ENCODE peak calls at places on chromosomes 13 and 19, in seven cellular contexts. One of them, this sample, is unnamed.

GRCh38 chr13:112771877-112772538 is 82.2 kb downstream of the ATP11A start:
- DNase-seq in IMR-90: no peak
- DNase-seq in neuronal stem cell: no peak
- DNase-seq in mesendoderm: no peak
- DNase-seq in mesenchymal stem cell: no peak
- DNase-seq in H1: no peak
- DNase-seq in trophoblast cell: no peak
- DNase-seq in this sample: no peak

GRCh38 chr19:46515290-46515609 is 19.6 kb upstream of the PNMA8B start:
- DNase-seq in IMR-90: no peak
- DNase-seq in neuronal stem cell: no peak
- DNase-seq in mesendoderm: no peak
- DNase-seq in mesenchymal stem cell: no peak
- DNase-seq in H1: peak
- DNase-seq in trophoblast cell: no peak
- DNase-seq in this sample: no peak

GRCh38 chr19:51590441-51590840 is 19.4 kb downstream of the ZNF175 start:
- DNase-seq in IMR-90: no peak
- DNase-seq in neuronal stem cell: no peak
- DNase-seq in mesendoderm: no peak
- DNase-seq in mesenchymal stem cell: no peak
- DNase-seq in H1: no peak
- DNase-seq in trophoblast cell: no peak
- DNase-seq in this sample: no peak

GRCh38 chr13:24894277-24894971 is 130.5 kb downstream of the RNF17 start:
- DNase-seq in IMR-90: no peak
- DNase-seq in neuronal stem cell: no peak
- DNase-seq in mesendoderm: no peak
- DNase-seq in mesenchymal stem cell: no peak
- DNase-seq in H1: no peak
- DNase-seq in trophoblast cell: no peak
- DNase-seq in this sample: no peak

GRCh38 chr13:113584205-113584869 is at the start of gene TFDP1:
- DNase-seq in IMR-90: peak
- DNase-seq in neuronal stem cell: peak
- DNase-seq in mesendoderm: peak
- DNase-seq in mesenchymal stem cell: peak
- DNase-seq in H1: peak
- DNase-seq in trophoblast cell: peak
- DNase-seq in this sample: peak

GRCh38 chr13:49446473-49446872 is 2.4 kb downstream of the SETDB2 start:
- DNase-seq in IMR-90: no peak
- DNase-seq in neuronal stem cell: no peak
- DNase-seq in mesendoderm: no peak
- DNase-seq in mesenchymal stem cell: no peak
- DNase-seq in H1: no peak
- DNase-seq in trophoblast cell: no peak
- DNase-seq in this sample: no peak

GRCh38 chr13:33191425-33192221 is 93.9 kb downstream of the STARD13 start:
- DNase-seq in IMR-90: peak
- DNase-seq in neuronal stem cell: no peak
- DNase-seq in mesendoderm: no peak
- DNase-seq in mesenchymal stem cell: peak
- DNase-seq in H1: no peak
- DNase-seq in trophoblast cell: no peak
- DNase-seq in this sample: no peak

GRCh38 chr19:45954132-45954531 is 19.5 kb downstream of the NOVA2 start:
- DNase-seq in IMR-90: no peak
- DNase-seq in neuronal stem cell: peak
- DNase-seq in mesendoderm: peak
- DNase-seq in mesenchymal stem cell: no peak
- DNase-seq in H1: no peak
- DNase-seq in trophoblast cell: no peak
- DNase-seq in this sample: no peak

GRCh38 chr13:57624565-57625435 is 6.7 kb upstream of the PCDH17 start:
- DNase-seq in IMR-90: peak
- DNase-seq in neuronal stem cell: peak
- DNase-seq in mesendoderm: peak
- DNase-seq in mesenchymal stem cell: peak
- DNase-seq in H1: no peak
- DNase-seq in trophoblast cell: peak
- DNase-seq in this sample: peak

DNA sequence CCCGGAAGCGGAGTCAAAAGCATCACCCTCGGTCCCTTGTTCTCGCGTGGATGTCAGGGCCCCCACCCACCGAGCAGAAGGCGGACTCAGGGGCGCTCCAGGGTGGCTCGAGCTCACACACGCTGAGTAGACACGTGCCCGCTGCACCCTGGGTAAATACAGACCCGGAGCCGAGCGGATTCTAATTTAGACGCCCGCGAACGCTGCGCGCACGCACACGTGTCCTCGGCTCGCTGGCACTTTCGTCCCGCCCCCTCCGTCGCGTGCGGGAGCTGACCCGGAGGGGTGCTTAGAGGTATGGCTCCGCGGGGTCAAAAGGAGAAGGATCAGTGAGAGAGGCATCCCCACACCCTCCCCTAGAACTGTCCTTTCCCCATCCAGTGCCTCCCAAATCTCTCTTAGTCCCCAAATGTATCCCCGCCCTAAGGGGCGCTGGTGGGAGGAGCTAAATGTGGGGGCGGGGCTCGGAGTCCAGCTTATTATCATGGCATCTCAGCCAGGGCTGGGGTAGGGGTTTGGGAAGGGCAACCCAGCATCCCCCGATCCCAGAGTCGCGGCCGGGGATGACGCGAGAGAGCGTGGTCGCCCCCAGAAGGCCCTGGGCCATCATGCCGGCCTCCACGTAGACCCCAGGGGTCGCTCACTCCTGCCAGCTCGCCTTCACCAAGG is 451 bp upstream of the ICAM5 start:
- DNase-seq in IMR-90: peak
- DNase-seq in neuronal stem cell: no peak
- DNase-seq in mesendoderm: peak
- DNase-seq in mesenchymal stem cell: peak
- DNase-seq in H1: peak
- DNase-seq in trophoblast cell: no peak
- DNase-seq in this sample: peak
- H3K4ac ChIP-seq in IMR-90: peak
- H3K4ac ChIP-seq in neuronal stem cell: no peak
- H3K4ac ChIP-seq in mesendoderm: no peak
- H3K4ac ChIP-seq in mesenchymal stem cell: no peak
- H3K4ac ChIP-seq in H1: no peak
- H3K4ac ChIP-seq in trophoblast cell: no peak
- H3K4ac ChIP-seq in this sample: no peak

GRCh38 chr13:108005231-108005630 is 210.1 kb downstream of the LIG4 start:
- DNase-seq in IMR-90: no peak
- DNase-seq in neuronal stem cell: no peak
- DNase-seq in mesendoderm: no peak
- DNase-seq in mesenchymal stem cell: no peak
- DNase-seq in H1: no peak
- DNase-seq in trophoblast cell: no peak
- DNase-seq in this sample: no peak

GRCh38 chr13:108000998-108001397 is 214.3 kb downstream of the LIG4 start:
- DNase-seq in IMR-90: no peak
- DNase-seq in neuronal stem cell: no peak
- DNase-seq in mesendoderm: no peak
- DNase-seq in mesenchymal stem cell: no peak
- DNase-seq in H1: no peak
- DNase-seq in trophoblast cell: no peak
- DNase-seq in this sample: no peak

GRCh38 chr13:108003626-108004025 is 211.7 kb downstream of the LIG4 start:
- DNase-seq in IMR-90: no peak
- DNase-seq in neuronal stem cell: no peak
- DNase-seq in mesendoderm: no peak
- DNase-seq in mesenchymal stem cell: no peak
- DNase-seq in H1: no peak
- DNase-seq in trophoblast cell: no peak
- DNase-seq in this sample: no peak

DNA sequence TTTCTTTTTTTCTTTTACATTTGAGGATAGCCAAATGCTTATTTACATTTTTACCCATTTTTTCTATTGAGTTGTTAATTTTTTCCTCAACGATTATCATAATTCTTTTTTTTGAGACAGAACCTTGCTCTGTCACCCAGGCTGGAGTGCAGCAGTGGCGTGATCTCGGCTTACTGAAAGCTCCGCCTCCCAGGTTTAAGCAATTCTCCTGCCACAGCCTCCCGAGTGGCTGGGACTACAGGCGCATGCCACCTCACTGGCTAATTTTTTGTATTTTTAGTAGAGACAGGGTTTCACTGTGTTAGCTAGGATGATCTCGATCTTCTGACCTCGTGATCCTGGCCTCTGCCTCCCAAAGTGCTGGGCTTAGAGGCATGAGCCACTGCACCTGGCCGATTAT is 208.7 kb downstream of the LIG4 start:
- DNase-seq in IMR-90: no peak
- DNase-seq in neuronal stem cell: no peak
- DNase-seq in mesendoderm: no peak
- DNase-seq in mesenchymal stem cell: no peak
- DNase-seq in H1: no peak
- DNase-seq in trophoblast cell: no peak
- DNase-seq in this sample: no peak
- H3K4ac ChIP-seq in IMR-90: no peak
- H3K4ac ChIP-seq in neuronal stem cell: no peak
- H3K4ac ChIP-seq in mesendoderm: no peak
- H3K4ac ChIP-seq in mesenchymal stem cell: no peak
- H3K4ac ChIP-seq in H1: no peak
- H3K4ac ChIP-seq in trophoblast cell: no peak
- H3K4ac ChIP-seq in this sample: no peak

GRCh38 chr19:10194500-10195198 is at the start of gene DNMT1:
- DNase-seq in IMR-90: peak
- DNase-seq in neuronal stem cell: peak
- DNase-seq in mesendoderm: peak
- DNase-seq in mesenchymal stem cell: peak
- DNase-seq in H1: peak
- DNase-seq in trophoblast cell: peak
- DNase-seq in this sample: peak

GRCh38 chr19:10193666-10194499 is 870 bp downstream of the DNMT1 start:
- DNase-seq in IMR-90: peak
- DNase-seq in neuronal stem cell: peak
- DNase-seq in mesendoderm: peak
- DNase-seq in mesenchymal stem cell: peak
- DNase-seq in H1: peak
- DNase-seq in trophoblast cell: peak
- DNase-seq in this sample: peak

GRCh38 chr19:10195199-10195519 is 406 bp upstream of the DNMT1 start:
- DNase-seq in IMR-90: no peak
- DNase-seq in neuronal stem cell: no peak
- DNase-seq in mesendoderm: no peak
- DNase-seq in mesenchymal stem cell: no peak
- DNase-seq in H1: no peak
- DNase-seq in trophoblast cell: no peak
- DNase-seq in this sample: no peak

GRCh38 chr19:10191347-10191746 is 3.4 kb downstream of the DNMT1 start:
- DNase-seq in IMR-90: peak
- DNase-seq in neuronal stem cell: no peak
- DNase-seq in mesendoderm: no peak
- DNase-seq in mesenchymal stem cell: no peak
- DNase-seq in H1: no peak
- DNase-seq in trophoblast cell: no peak
- DNase-seq in this sample: no peak

GRCh38 chr19:10192922-10193321 is 1.8 kb downstream of the DNMT1 start:
- DNase-seq in IMR-90: no peak
- DNase-seq in neuronal stem cell: no peak
- DNase-seq in mesendoderm: no peak
- DNase-seq in mesenchymal stem cell: no peak
- DNase-seq in H1: no peak
- DNase-seq in trophoblast cell: no peak
- DNase-seq in this sample: no peak
- H3K4ac ChIP-seq in IMR-90: peak
- H3K4ac ChIP-seq in neuronal stem cell: no peak
- H3K4ac ChIP-seq in mesendoderm: no peak
- H3K4ac ChIP-seq in mesenchymal stem cell: no peak
- H3K4ac ChIP-seq in H1: no peak
- H3K4ac ChIP-seq in trophoblast cell: peak
- H3K4ac ChIP-seq in this sample: no peak

GRCh38 chr13:78785764-78786163 is 126.8 kb upstream of the OBI1 start:
- DNase-seq in IMR-90: no peak
- DNase-seq in neuronal stem cell: no peak
- DNase-seq in mesendoderm: no peak
- DNase-seq in mesenchymal stem cell: no peak
- DNase-seq in H1: no peak
- DNase-seq in trophoblast cell: no peak
- DNase-seq in this sample: no peak

GRCh38 chr13:78786399-78786879 is 127.5 kb upstream of the OBI1 start:
- DNase-seq in IMR-90: no peak
- DNase-seq in neuronal stem cell: no peak
- DNase-seq in mesendoderm: no peak
- DNase-seq in mesenchymal stem cell: no peak
- DNase-seq in H1: no peak
- DNase-seq in trophoblast cell: no peak
- DNase-seq in this sample: no peak

GRCh38 chr13:78784017-78784745 is 125.2 kb upstream of the OBI1 start:
- DNase-seq in IMR-90: no peak
- DNase-seq in neuronal stem cell: no peak
- DNase-seq in mesendoderm: no peak
- DNase-seq in mesenchymal stem cell: no peak
- DNase-seq in H1: no peak
- DNase-seq in trophoblast cell: no peak
- DNase-seq in this sample: no peak

DNA sequence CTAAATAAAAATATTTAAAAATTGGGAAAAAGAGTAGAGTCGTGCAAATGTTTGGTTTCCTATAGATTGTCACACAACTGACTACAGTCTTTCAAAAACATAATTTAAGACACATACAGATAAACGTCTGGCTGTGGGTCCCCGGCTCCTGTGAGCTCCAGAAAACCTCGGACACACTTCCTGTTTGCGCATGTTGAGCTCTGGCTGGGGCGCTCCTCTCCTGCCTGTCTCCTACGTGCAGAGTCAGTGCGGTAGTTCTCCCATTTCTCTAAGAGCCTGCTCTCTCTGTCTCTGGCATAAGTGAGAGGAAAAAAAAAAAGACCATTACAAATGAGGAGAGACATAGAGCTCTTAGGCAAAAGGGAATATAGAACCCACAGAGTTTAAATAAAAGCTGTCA is 128.2 kb upstream of the OBI1 start:
- DNase-seq in IMR-90: no peak
- DNase-seq in neuronal stem cell: no peak
- DNase-seq in mesendoderm: no peak
- DNase-seq in mesenchymal stem cell: peak
- DNase-seq in H1: no peak
- DNase-seq in trophoblast cell: no peak
- DNase-seq in this sample: no peak
- H3K4ac ChIP-seq in IMR-90: no peak
- H3K4ac ChIP-seq in neuronal stem cell: no peak
- H3K4ac ChIP-seq in mesendoderm: no peak
- H3K4ac ChIP-seq in mesenchymal stem cell: no peak
- H3K4ac ChIP-seq in H1: no peak
- H3K4ac ChIP-seq in trophoblast cell: no peak
- H3K4ac ChIP-seq in this sample: no peak

GRCh38 chr13:94196426-94196825 is 283.1 kb downstream of the DCT start:
- DNase-seq in IMR-90: no peak
- DNase-seq in neuronal stem cell: no peak
- DNase-seq in mesendoderm: no peak
- DNase-seq in mesenchymal stem cell: no peak
- DNase-seq in H1: no peak
- DNase-seq in trophoblast cell: no peak
- DNase-seq in this sample: no peak
- H3K4ac ChIP-seq in IMR-90: no peak
- H3K4ac ChIP-seq in neuronal stem cell: no peak
- H3K4ac ChIP-seq in mesendoderm: no peak
- H3K4ac ChIP-seq in mesenchymal stem cell: no peak
- H3K4ac ChIP-seq in H1: no peak
- H3K4ac ChIP-seq in trophoblast cell: no peak
- H3K4ac ChIP-seq in this sample: no peak

GRCh38 chr19:21574607-21575006 is 69.2 kb downstream of the ZNF429 start:
- DNase-seq in IMR-90: no peak
- DNase-seq in neuronal stem cell: no peak
- DNase-seq in mesendoderm: no peak
- DNase-seq in mesenchymal stem cell: no peak
- DNase-seq in H1: no peak
- DNase-seq in trophoblast cell: no peak
- DNase-seq in this sample: no peak
- H3K4ac ChIP-seq in IMR-90: no peak
- H3K4ac ChIP-seq in neuronal stem cell: no peak
- H3K4ac ChIP-seq in mesendoderm: no peak
- H3K4ac ChIP-seq in mesenchymal stem cell: no peak
- H3K4ac ChIP-seq in H1: no peak
- H3K4ac ChIP-seq in trophoblast cell: no peak
- H3K4ac ChIP-seq in this sample: no peak